ENCODE peak calls at places on chromosomes 11 and 22, in four cellular contexts. P is thoracic aorta, W is lower leg skin, S is foreskin fibroblast. K is an unnamed sample.

GRCh38 chr11:1866776-1867175 is 13.9 kb downstream of the LSP1 start:
- DNase-seq in P (no peak), W (no peak), S (no peak), K (no peak)

GRCh38 chr22:35539910-35540599 is 576 bp upstream of the RASD2 start:
- DNase-seq in P (no peak), W (no peak), S (no peak), K (no peak)

GRCh38 chr11:22208151-22208858 is 15.4 kb downstream of the ANO5 start:
- DNase-seq in P (no peak), W (no peak), S (no peak), K (no peak)

GRCh38 chr22:43127166-43127908 is 15.9 kb downstream of the MCAT start:
- DNase-seq in P (no peak), W (no peak), S (no peak), K (no peak)

GRCh38 chr22:23750744-23751440 is at the start of gene ZNF70:
- DNase-seq in P (peak; percentile 51), W (peak; percentile 78), S (peak; percentile 78), K (no peak)

GRCh38 chr11:124600924-124601323 is 10.3 kb upstream of the PANX3 start:
- DNase-seq in P (no peak), W (no peak), S (no peak), K (no peak)

GRCh38 chr11:102229510-102230119 is 87.7 kb upstream of the BIRC3 start:
- DNase-seq in P (no peak), W (peak; percentile 10), S (no peak), K (no peak)

GRCh38 chr22:32204211-32204855 is 540 bp downstream of the RFPL2 start:
- DNase-seq in P (no peak), W (no peak), S (no peak), K (no peak)

GRCh38 chr22:49826603-49827306 is 918 bp downstream of the BRD1 start:
- DNase-seq in P (no peak), W (no peak), S (peak; percentile 22), K (no peak)

GRCh38 chr22:22903355-22903777 is 15.8 kb downstream of the IGLL5 start:
- DNase-seq in P (no peak), W (no peak), S (no peak), K (no peak)

GRCh38 chr22:25110846-25111578 is 88.6 kb upstream of the CRYBB3 start:
- DNase-seq in P (peak; percentile 33), W (peak; percentile 51), S (peak; percentile 55), K (peak; percentile 42)

GRCh38 chr22:29997516-29997915 is 82.7 kb upstream of the HORMAD2 start:
- DNase-seq in P (no peak), W (no peak), S (no peak), K (no peak)

GRCh38 chr11:4884341-4884740 is 2.6 kb downstream of the OR51T1 start:
- DNase-seq in P (no peak), W (no peak), S (no peak), K (no peak)

GRCh38 chr22:41910599-41911291 is 4.1 kb downstream of the SHISA8 start:
- DNase-seq in P (no peak), W (no peak), S (peak; percentile 20), K (no peak)

DNA sequence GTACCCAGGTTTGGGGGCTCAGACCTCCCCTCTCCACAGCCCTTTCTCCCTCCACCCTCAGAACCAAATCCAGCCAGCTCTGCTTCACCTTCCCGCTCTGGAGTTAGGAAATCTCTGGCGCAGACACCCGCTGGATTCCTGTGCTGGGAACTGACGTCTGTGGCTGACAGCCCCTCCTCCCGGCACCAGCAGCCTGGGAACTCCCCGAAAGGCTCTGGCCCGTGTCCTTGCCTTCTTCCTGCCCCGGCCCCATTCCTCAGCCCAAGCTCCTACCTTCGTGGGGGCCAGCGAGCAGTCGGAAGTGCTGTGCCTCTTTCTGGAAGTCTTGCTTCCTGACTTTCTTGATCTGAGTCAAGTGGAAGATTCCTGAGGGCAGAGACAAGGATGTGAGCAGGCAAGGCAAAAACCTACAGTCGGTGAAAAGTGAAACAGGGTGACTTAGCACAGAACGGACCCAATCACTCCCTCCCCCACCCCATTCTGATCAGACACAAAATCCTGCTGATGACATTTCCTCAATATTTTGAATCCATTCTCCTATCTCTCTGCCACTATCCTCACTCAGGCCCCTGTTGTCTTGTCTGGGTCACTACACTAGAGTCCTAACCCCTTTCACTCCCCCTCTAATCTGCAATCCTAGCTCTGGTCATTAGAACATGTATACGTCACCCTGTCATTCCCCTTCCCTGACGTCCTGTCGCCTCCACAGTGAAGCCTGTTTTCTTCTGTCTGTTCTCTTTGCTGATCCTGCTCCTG is 34.1 kb downstream of the CHRDL2 start:
- DNase-seq in P (peak; percentile 52), W (peak; percentile 64), S (peak; percentile 81), K (no peak)
- H3K4me3 ChIP-seq in P (peak overlapping the region; percentile 62), W (no peak overlapping the region), S (no peak overlapping the region), K (no peak overlapping the region)

DNA sequence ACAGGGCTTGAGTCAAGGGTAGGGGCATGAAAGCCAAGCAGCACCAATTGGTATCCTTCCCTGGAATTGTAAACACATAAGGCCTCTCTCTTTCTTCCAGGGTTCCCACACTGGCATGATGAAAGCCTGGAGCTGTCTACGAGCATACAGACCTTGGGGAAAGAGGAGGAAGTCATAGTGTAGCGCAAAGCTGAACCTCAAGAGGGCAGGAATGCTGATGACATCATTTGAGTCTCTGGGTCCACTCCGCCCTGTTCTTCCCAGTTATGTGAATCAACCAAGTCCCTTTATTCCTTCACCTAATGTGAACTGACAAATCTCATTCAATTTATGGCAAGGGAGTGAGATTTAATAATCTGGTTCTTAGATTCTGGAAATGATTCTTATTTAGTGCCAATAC is 266.4 kb upstream of the NCAM1 start:
- DNase-seq in P (no peak), W (no peak), S (no peak), K (no peak)
- TF ChIP-seq CTCF in P (no peak), W (no peak), S (no peak), K (no peak)

GRCh38 chr11:33828604-33829429 is 54.5 kb upstream of the FBXO3 start:
- DNase-seq in P (no peak), W (no peak), S (no peak), K (no peak)
- H3K4me3 ChIP-seq in P (peak overlapping the region; percentile 57), W (peak overlapping the region; percentile 15), S (peak overlapping the region; percentile 52), K (peak overlapping the region; percentile 9)

GRCh38 chr11:107777094-107777493 is 65.2 kb upstream of the SLN start:
- DNase-seq in P (no peak), W (no peak), S (no peak), K (no peak)

GRCh38 chr11:107780136-107780535 is 68.3 kb upstream of the SLN start:
- DNase-seq in P (no peak), W (no peak), S (no peak), K (no peak)

GRCh38 chr11:107778839-107779517 is 67.1 kb upstream of the SLN start:
- DNase-seq in P (no peak), W (no peak), S (no peak), K (no peak)

GRCh38 chr11:107783121-107783520 is 71.3 kb upstream of the SLN start:
- DNase-seq in P (no peak), W (no peak), S (no peak), K (no peak)

GRCh38 chr11:107780775-107781174 is 68.9 kb upstream of the SLN start:
- DNase-seq in P (no peak), W (no peak), S (no peak), K (no peak)
- TF ChIP-seq CTCF in P (no peak), W (no peak), S (no peak), K (peak; percentile 3)

GRCh38 chr22:44550666-44551491 is 52.8 kb upstream of the RTL6 start:
- DNase-seq in P (no peak), W (no peak), S (peak; percentile 93), K (peak; percentile 53)
- H3K4me3 ChIP-seq in P (peak overlapping the region; percentile 47), W (no peak overlapping the region), S (peak overlapping the region; percentile 26), K (peak overlapping the region; percentile 37)

DNA sequence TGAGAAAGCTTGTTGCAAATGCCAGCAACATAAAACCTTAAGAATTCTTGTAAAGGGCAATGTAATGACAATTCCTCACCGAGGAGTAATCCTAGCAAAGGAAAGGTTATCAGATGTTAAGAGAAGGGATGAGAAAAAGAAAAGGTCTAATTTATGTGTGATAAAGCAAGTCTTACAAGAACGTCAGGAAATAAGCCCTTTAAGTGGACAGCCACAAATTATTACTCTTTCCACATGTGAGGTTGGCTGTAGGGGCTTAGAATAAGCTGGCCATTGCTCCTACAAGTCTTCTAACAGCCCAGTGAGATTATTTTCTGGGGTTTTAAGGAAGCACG is 9.3 kb downstream of the LAYN start:
- DNase-seq in P (no peak), W (no peak), S (no peak), K (no peak)
- TF ChIP-seq CTCF in P (no peak), W (no peak), S (no peak), K (no peak)

K was measured in HFF-Myc.